ENCODE peak calls at places on chromosomes 16 and 17, in seven cellular contexts. C is activated naive CD8-positive, alpha-beta T cell treated with anti-CD3 and anti-CD28 coated beads, Interleukin-2, amount 50 U/mL, for 24 hours; O is fibroblast of pulmonary artery; L is IMR-90; Y is G401; I is Panc1; D is cardiac septum. U is an unnamed sample.

GRCh38 chr16:73219176-73219575 is 171.2 kb upstream of the ZFHX3 start:
- DNase-seq in C (no peak), Y (no peak), L (no peak), O (no peak), D (no peak), I (no peak), U (no peak)

GRCh38 chr16:19688396-19689024 is 29.5 kb downstream of the KNOP1 start:
- DNase-seq in Y (no peak), L (no peak), D (no peak), O (no peak), I (no peak), C (no peak), U (no peak)

GRCh38 chr17:31339906-31340661 is 18.7 kb upstream of the EVI2A start:
- DNase-seq in O (peak), D (no peak), I (no peak), C (no peak), Y (no peak), L (peak), U (peak)

GRCh38 chr17:16428098-16428882 is 12.9 kb downstream of the TRPV2 start:
- DNase-seq in L (peak), C (peak), I (no peak), D (no peak), O (peak), Y (no peak), U (peak)

GRCh38 chr16:55490301-55490700 is 11.3 kb downstream of the MMP2 start:
- DNase-seq in D (no peak), C (no peak), O (no peak), L (no peak), I (no peak), Y (no peak), U (no peak)

GRCh38 chr16:85086347-85087291 is 25.7 kb downstream of the CIBAR2 start:
- DNase-seq in C (peak), I (peak), D (no peak), Y (peak), L (peak), O (peak), U (peak)

GRCh38 chr16:55993088-55993487 is 117.9 kb upstream of the CES5A start:
- DNase-seq in I (no peak), D (no peak), L (no peak), C (no peak), Y (no peak), O (no peak), U (no peak)

GRCh38 chr17:55263565-55264272 is 1.0 kb upstream of the HLF start:
- DNase-seq in D (no peak), O (no peak), C (no peak), I (no peak), Y (no peak), L (no peak), U (no peak)

GRCh38 chr17:17511293-17511741 is 15.1 kb upstream of the RASD1 start:
- DNase-seq in O (no peak), Y (no peak), C (no peak), L (no peak), D (peak), I (no peak), U (no peak)

GRCh38 chr17:81513669-81514484 is 1.3 kb upstream of the ACTG1 start:
- DNase-seq in O (peak), Y (peak), L (peak), D (no peak), I (no peak), C (peak), U (peak)

GRCh38 chr17:19341641-19342610 is 20.6 kb downstream of the B9D1 start:
- DNase-seq in I (no peak), L (peak), D (peak), C (no peak), O (peak), Y (no peak), U (no peak)

GRCh38 chr16:3782566-3782965 is 65.2 kb upstream of the TRAP1 start:
- DNase-seq in D (no peak), L (no peak), Y (no peak), O (no peak), I (no peak), C (no peak), U (no peak)

GRCh38 chr16:2150418-2151187 is 2.2 kb downstream of the RAB26 start:
- DNase-seq in I (no peak), D (no peak), Y (peak), C (peak), L (peak), O (no peak), U (peak)

GRCh38 chr17:63542218-63542545 is 8.1 kb upstream of the DCAF7 start:
- DNase-seq in I (no peak), L (no peak), C (no peak), Y (no peak), O (no peak), D (no peak), U (no peak)

GRCh38 chr17:81064746-81065475 is 30.0 kb downstream of the BAIAP2 start:
- DNase-seq in Y (no peak), C (no peak), L (peak), I (no peak), D (no peak), O (peak), U (peak)

GRCh38 chr16:57781741-57782606 is 20.3 kb downstream of the KIFC3 start:
- DNase-seq in D (no peak), C (no peak), I (no peak), Y (no peak), O (peak), L (peak), U (peak)

GRCh38 chr17:2755941-2756724 is 6.7 kb upstream of the CCDC92B start:
- DNase-seq in Y (no peak), I (no peak), C (no peak), O (no peak), D (no peak), L (no peak), U (no peak)

GRCh38 chr17:82031303-82031884 is at the start of gene RAC3:
- DNase-seq in Y (no peak), I (no peak), O (peak), C (no peak), L (peak), D (no peak), U (no peak)

GRCh38 chr16:85627835-85628556 is 14.9 kb downstream of the GSE1 start:
- DNase-seq in C (no peak), I (no peak), L (no peak), D (peak), Y (peak), O (no peak), U (no peak)

GRCh38 chr16:82183004-82183397 is 13.0 kb upstream of the MPHOSPH6 start:
- DNase-seq in D (no peak), Y (no peak), I (no peak), L (no peak), C (no peak), O (peak), U (peak)

GRCh38 chr16:11546522-11547485 is 39.9 kb downstream of the LITAF start:
- DNase-seq in O (peak), Y (no peak), L (peak), D (no peak), C (no peak), I (no peak), U (peak)

GRCh38 chr16:21190013-21190412 is 21.4 kb downstream of the ZP2 start:
- DNase-seq in L (no peak), D (no peak), C (no peak), O (no peak), I (no peak), Y (no peak), U (no peak)

GRCh38 chr17:47279062-47279801 is 25.6 kb downstream of the ITGB3 start:
- DNase-seq in L (peak), Y (no peak), I (no peak), C (no peak), D (no peak), O (peak), U (peak)

GRCh38 chr17:29138991-29139682 is 41.1 kb downstream of the MYO18A start:
- DNase-seq in Y (peak), I (no peak), O (no peak), C (no peak), D (peak), L (no peak), U (no peak)

GRCh38 chr16:49183911-49184310 is 97.7 kb downstream of the CBLN1 start:
- DNase-seq in Y (peak), O (no peak), C (no peak), I (no peak), D (no peak), L (no peak), U (no peak)

GRCh38 chr17:75624021-75624420 is 9.2 kb upstream of the SMIM5 start:
- DNase-seq in I (no peak), O (no peak), L (no peak), Y (no peak), C (no peak), D (no peak), U (no peak)

GRCh38 chr17:47717261-47717697 is 15.8 kb upstream of the TBX21 start:
- DNase-seq in Y (no peak), I (no peak), L (no peak), C (peak), D (no peak), O (no peak), U (no peak)

GRCh38 chr17:42135664-42136653 is 13.4 kb downstream of the HSPB9 start:
- DNase-seq in O (peak), Y (no peak), C (no peak), D (peak), I (peak), L (peak), U (peak)

GRCh38 chr16:50751528-50751927 is 9.6 kb downstream of the CYLD start:
- DNase-seq in C (no peak), L (no peak), D (no peak), I (no peak), O (no peak), Y (no peak), U (no peak)

GRCh38 chr17:64387145-64387473 is 3.6 kb downstream of the PECAM1 start:
- DNase-seq in L (no peak), D (no peak), I (no peak), C (no peak), Y (no peak), O (no peak), U (no peak)

GRCh38 chr17:63535640-63536039 is 12.5 kb downstream of the KCNH6 start:
- DNase-seq in Y (no peak), L (no peak), I (no peak), D (no peak), O (no peak), C (no peak), U (no peak)

GRCh38 chr17:46790216-46790615 is 28.3 kb downstream of the WNT3 start:
- DNase-seq in C (no peak), L (no peak), Y (no peak), I (no peak), O (no peak), D (no peak), U (no peak)

GRCh38 chr16:46555981-46556380 is 65.2 kb downstream of the SHCBP1 start:
- DNase-seq in C (no peak), I (no peak), D (no peak), L (peak), Y (no peak), O (no peak), U (peak)

GRCh38 chr17:3724373-3725077 is 822 bp downstream of the HASPIN start:
- DNase-seq in O (no peak), I (no peak), L (no peak), Y (no peak), D (no peak), C (no peak), U (peak)

GRCh38 chr17:29573871-29574731 is 5.6 kb downstream of the TP53I13 start:
- DNase-seq in L (no peak), C (no peak), D (peak), I (no peak), O (no peak), Y (no peak), U (no peak)

GRCh38 chr16:57635266-57636097 is 7.1 kb downstream of the ADGRG1 start:
- DNase-seq in L (no peak), D (no peak), I (no peak), Y (no peak), C (no peak), O (no peak), U (no peak)

GRCh38 chr16:28258571-28258970 is 33.8 kb upstream of the SBK1 start:
- DNase-seq in I (no peak), O (peak), Y (peak), L (peak), C (no peak), D (no peak), U (peak)

GRCh38 chr16:89006036-89006752 is 29.2 kb upstream of the CBFA2T3 start:
- DNase-seq in L (no peak), Y (no peak), O (no peak), C (no peak), D (no peak), I (no peak), U (no peak)

GRCh38 chr16:88951501-88951900 is 25.5 kb downstream of the CBFA2T3 start:
- DNase-seq in O (no peak), D (no peak), L (no peak), Y (no peak), C (no peak), I (no peak), U (no peak)

GRCh38 chr17:44501866-44502265 is 1.3 kb downstream of the GPATCH8 start:
- DNase-seq in I (no peak), Y (peak), O (no peak), C (no peak), D (no peak), L (peak), U (peak)

U was measured in cardiac fibroblast.